ENCODE peak calls at places on chromosome 2, in five cellular contexts. One of them, this sample, is unnamed.

GRCh38 chr2:1856922-1857321 is 112.6 kb upstream of the PXDN start:
- DNase-seq in fibroblast of mammary gland: peak; percentile 46
- DNase-seq in adrenal gland: no peak
- DNase-seq in MM.1S: no peak
- DNase-seq in left ventricle myocardium inferior: no peak
- DNase-seq in this sample: peak; percentile 16

GRCh38 chr2:71004857-71005256 is 10.2 kb upstream of the TEX261 start:
- DNase-seq in adrenal gland: no peak
- DNase-seq in fibroblast of mammary gland: no peak
- DNase-seq in MM.1S: no peak
- DNase-seq in left ventricle myocardium inferior: no peak
- DNase-seq in this sample: no peak

GRCh38 chr2:69827796-69828540 is 1.5 kb upstream of the GMCL1 start:
- DNase-seq in adrenal gland: no peak
- DNase-seq in fibroblast of mammary gland: peak; percentile 91
- DNase-seq in MM.1S: no peak
- DNase-seq in left ventricle myocardium inferior: no peak
- DNase-seq in this sample: peak; percentile 52

GRCh38 chr2:9398881-9399805 is 24.2 kb downstream of the ITGB1BP1 start:
- DNase-seq in MM.1S: no peak
- DNase-seq in adrenal gland: no peak
- DNase-seq in fibroblast of mammary gland: no peak
- DNase-seq in left ventricle myocardium inferior: no peak
- DNase-seq in this sample: no peak

GRCh38 chr2:109162999-109163398 is 34.0 kb downstream of the SH3RF3 start:
- DNase-seq in MM.1S: no peak
- DNase-seq in fibroblast of mammary gland: peak; percentile 52
- DNase-seq in adrenal gland: peak; percentile 38
- DNase-seq in left ventricle myocardium inferior: peak; percentile 64
- DNase-seq in this sample: peak; percentile 68

GRCh38 chr2:232540441-232541041 is 1.0 kb downstream of the CHRNG start:
- DNase-seq in MM.1S: no peak
- DNase-seq in left ventricle myocardium inferior: peak; percentile 1
- DNase-seq in adrenal gland: peak; percentile 10
- DNase-seq in fibroblast of mammary gland: no peak
- DNase-seq in this sample: no peak

GRCh38 chr2:217366996-217367395 is 507.1 kb upstream of the TNP1 start:
- DNase-seq in left ventricle myocardium inferior: no peak
- DNase-seq in adrenal gland: no peak
- DNase-seq in MM.1S: no peak
- DNase-seq in fibroblast of mammary gland: no peak
- DNase-seq in this sample: no peak

GRCh38 chr2:182148344-182148743 is 162.7 kb downstream of the PPP1R1C start:
- DNase-seq in MM.1S: no peak
- DNase-seq in adrenal gland: no peak
- DNase-seq in fibroblast of mammary gland: no peak
- DNase-seq in left ventricle myocardium inferior: no peak
- DNase-seq in this sample: peak; percentile 36

GRCh38 chr2:112048236-112048592 is 6.9 kb upstream of the TMEM87B start:
- DNase-seq in MM.1S: no peak
- DNase-seq in adrenal gland: no peak
- DNase-seq in left ventricle myocardium inferior: no peak
- DNase-seq in fibroblast of mammary gland: no peak
- DNase-seq in this sample: no peak
- H3K4me3 ChIP-seq in MM.1S: no peak overlapping the region
- H3K4me3 ChIP-seq in adrenal gland: no peak overlapping the region
- H3K4me3 ChIP-seq in left ventricle myocardium inferior: no peak overlapping the region
- H3K4me3 ChIP-seq in fibroblast of mammary gland: no peak overlapping the region
- H3K4me3 ChIP-seq in this sample: no peak overlapping the region

GRCh38 chr2:187299122-187299906 is 148.7 kb downstream of the CALCRL start:
- DNase-seq in MM.1S: peak; percentile 15
- DNase-seq in fibroblast of mammary gland: peak; percentile 76
- DNase-seq in left ventricle myocardium inferior: no peak
- DNase-seq in adrenal gland: no peak
- DNase-seq in this sample: peak; percentile 66
- TF ChIP-seq CTCF in MM.1S: peak; percentile 43
- TF ChIP-seq CTCF in fibroblast of mammary gland: peak; percentile 67
- TF ChIP-seq CTCF in left ventricle myocardium inferior: peak; percentile 56
- TF ChIP-seq CTCF in adrenal gland: no peak
- TF ChIP-seq CTCF in this sample: peak; percentile 42

GRCh38 chr2:201256001-201256544 is 4.3 kb upstream of the CASP8 start:
- DNase-seq in fibroblast of mammary gland: no peak
- DNase-seq in left ventricle myocardium inferior: no peak
- DNase-seq in adrenal gland: no peak
- DNase-seq in MM.1S: no peak
- DNase-seq in this sample: peak; percentile 57
- H3K4me3 ChIP-seq in fibroblast of mammary gland: no peak overlapping the region
- H3K4me3 ChIP-seq in left ventricle myocardium inferior: no peak overlapping the region
- H3K4me3 ChIP-seq in adrenal gland: no peak overlapping the region
- H3K4me3 ChIP-seq in MM.1S: no peak overlapping the region
- H3K4me3 ChIP-seq in this sample: no peak overlapping the region

GRCh38 chr2:147976102-147976501 is 44.4 kb downstream of the ORC4 start:
- DNase-seq in MM.1S: no peak
- DNase-seq in fibroblast of mammary gland: no peak
- DNase-seq in left ventricle myocardium inferior: no peak
- DNase-seq in adrenal gland: no peak
- DNase-seq in this sample: no peak

GRCh38 chr2:147980940-147981339 is 39.6 kb downstream of the ORC4 start:
- DNase-seq in adrenal gland: no peak
- DNase-seq in fibroblast of mammary gland: no peak
- DNase-seq in MM.1S: no peak
- DNase-seq in left ventricle myocardium inferior: no peak
- DNase-seq in this sample: no peak

GRCh38 chr2:147977679-147978078 is 42.9 kb downstream of the ORC4 start:
- DNase-seq in adrenal gland: no peak
- DNase-seq in fibroblast of mammary gland: no peak
- DNase-seq in MM.1S: no peak
- DNase-seq in left ventricle myocardium inferior: no peak
- DNase-seq in this sample: no peak
- TF ChIP-seq CTCF in adrenal gland: no peak
- TF ChIP-seq CTCF in fibroblast of mammary gland: no peak
- TF ChIP-seq CTCF in MM.1S: no peak
- TF ChIP-seq CTCF in left ventricle myocardium inferior: no peak
- TF ChIP-seq CTCF in this sample: no peak

DNA sequence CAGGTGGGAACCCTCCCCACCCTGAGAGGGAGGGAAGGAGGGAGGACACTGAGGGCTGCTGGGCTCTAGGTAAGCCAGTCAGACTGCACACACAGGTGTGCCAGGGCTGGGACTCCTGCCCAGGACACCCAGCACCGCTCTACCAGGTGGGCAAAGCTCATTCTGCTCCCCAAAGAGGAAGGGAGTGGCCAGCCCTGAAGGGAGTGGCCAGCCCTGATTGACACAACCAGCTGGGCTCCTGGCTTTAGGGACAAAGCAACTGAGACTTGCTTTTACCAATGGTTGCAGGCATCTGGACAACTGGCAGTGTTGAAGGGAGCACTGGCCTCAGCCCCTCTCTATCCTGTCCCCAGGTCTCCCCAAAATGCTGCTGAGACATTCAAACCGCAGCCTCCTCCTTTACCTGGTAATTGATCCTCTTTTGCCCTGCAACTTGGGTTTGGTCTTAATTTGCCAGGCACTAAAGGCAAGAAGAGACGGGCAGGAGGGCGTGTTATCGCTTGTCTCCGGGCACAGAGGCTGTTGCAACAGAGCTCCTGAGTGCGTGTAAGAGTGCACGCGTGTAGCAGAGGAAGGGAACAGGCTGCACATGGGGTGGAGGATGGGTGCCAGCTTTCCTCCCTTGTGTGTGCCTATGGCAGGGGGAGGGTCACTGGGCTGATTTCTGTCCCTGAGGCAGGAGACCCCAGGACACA is 14.5 kb upstream of the FOSL2 start:
- DNase-seq in left ventricle myocardium inferior: no peak
- DNase-seq in adrenal gland: no peak
- DNase-seq in MM.1S: no peak
- DNase-seq in fibroblast of mammary gland: no peak
- DNase-seq in this sample: no peak
- H3K4me3 ChIP-seq in left ventricle myocardium inferior: no peak overlapping the region
- H3K4me3 ChIP-seq in adrenal gland: no peak overlapping the region
- H3K4me3 ChIP-seq in MM.1S: no peak overlapping the region
- H3K4me3 ChIP-seq in fibroblast of mammary gland: no peak overlapping the region
- H3K4me3 ChIP-seq in this sample: no peak overlapping the region

GRCh38 chr2:147714582-147714981 is 130.2 kb upstream of the ACVR2A start:
- DNase-seq in MM.1S: no peak
- DNase-seq in fibroblast of mammary gland: no peak
- DNase-seq in adrenal gland: no peak
- DNase-seq in left ventricle myocardium inferior: no peak
- DNase-seq in this sample: peak; percentile 18

GRCh38 chr2:147713349-147713748 is 131.5 kb upstream of the ACVR2A start:
- DNase-seq in adrenal gland: no peak
- DNase-seq in MM.1S: no peak
- DNase-seq in left ventricle myocardium inferior: no peak
- DNase-seq in fibroblast of mammary gland: no peak
- DNase-seq in this sample: no peak

GRCh38 chr2:147715807-147716206 is 129.0 kb upstream of the ACVR2A start:
- DNase-seq in adrenal gland: no peak
- DNase-seq in left ventricle myocardium inferior: no peak
- DNase-seq in fibroblast of mammary gland: no peak
- DNase-seq in MM.1S: peak; percentile 8
- DNase-seq in this sample: peak; percentile 42

GRCh38 chr2:147712051-147712450 is 132.8 kb upstream of the ACVR2A start:
- DNase-seq in fibroblast of mammary gland: no peak
- DNase-seq in adrenal gland: no peak
- DNase-seq in left ventricle myocardium inferior: no peak
- DNase-seq in MM.1S: peak; percentile 19
- DNase-seq in this sample: no peak

DNA sequence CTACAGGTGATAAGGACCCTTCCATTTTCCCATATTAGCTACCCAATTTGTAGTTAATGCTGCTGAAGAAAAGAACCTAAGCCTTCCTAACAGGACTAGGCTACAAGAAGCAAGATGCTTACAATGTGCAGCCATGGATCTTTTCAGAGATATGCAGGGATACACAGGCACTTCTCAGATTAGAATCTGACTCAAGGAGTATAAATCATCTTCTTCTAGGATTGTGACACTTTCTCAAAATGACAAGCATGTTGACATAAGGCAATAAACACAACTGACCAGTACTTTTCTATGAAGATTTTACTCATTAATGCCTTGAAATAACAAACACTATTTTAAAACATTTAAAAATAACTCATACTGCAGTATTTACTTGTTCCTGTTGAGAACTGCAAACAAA is 127.9 kb upstream of the ACVR2A start:
- DNase-seq in fibroblast of mammary gland: no peak
- DNase-seq in left ventricle myocardium inferior: no peak
- DNase-seq in MM.1S: no peak
- DNase-seq in adrenal gland: no peak
- DNase-seq in this sample: no peak
- TF ChIP-seq CTCF in fibroblast of mammary gland: no peak
- TF ChIP-seq CTCF in left ventricle myocardium inferior: no peak
- TF ChIP-seq CTCF in MM.1S: no peak
- TF ChIP-seq CTCF in adrenal gland: no peak
- TF ChIP-seq CTCF in this sample: no peak

GRCh38 chr2:161382747-161383146 is 33.4 kb upstream of the TBR1 start:
- DNase-seq in MM.1S: no peak
- DNase-seq in adrenal gland: no peak
- DNase-seq in fibroblast of mammary gland: no peak
- DNase-seq in left ventricle myocardium inferior: no peak
- DNase-seq in this sample: no peak

GRCh38 chr2:161391737-161392506 is 24.2 kb upstream of the TBR1 start:
- DNase-seq in MM.1S: no peak
- DNase-seq in adrenal gland: no peak
- DNase-seq in fibroblast of mammary gland: no peak
- DNase-seq in left ventricle myocardium inferior: no peak
- DNase-seq in this sample: no peak

GRCh38 chr2:161384864-161385263 is 31.2 kb upstream of the TBR1 start:
- DNase-seq in left ventricle myocardium inferior: no peak
- DNase-seq in adrenal gland: no peak
- DNase-seq in fibroblast of mammary gland: no peak
- DNase-seq in MM.1S: peak; percentile 70
- DNase-seq in this sample: no peak

GRCh38 chr2:161386228-161386627 is 29.9 kb upstream of the TBR1 start:
- DNase-seq in adrenal gland: no peak
- DNase-seq in MM.1S: no peak
- DNase-seq in fibroblast of mammary gland: no peak
- DNase-seq in left ventricle myocardium inferior: no peak
- DNase-seq in this sample: no peak

GRCh38 chr2:161388146-161388779 is 27.8 kb upstream of the TBR1 start:
- DNase-seq in left ventricle myocardium inferior: no peak
- DNase-seq in MM.1S: no peak
- DNase-seq in fibroblast of mammary gland: no peak
- DNase-seq in adrenal gland: no peak
- DNase-seq in this sample: no peak
- H3K4me3 ChIP-seq in left ventricle myocardium inferior: no peak overlapping the region
- H3K4me3 ChIP-seq in MM.1S: no peak overlapping the region
- H3K4me3 ChIP-seq in fibroblast of mammary gland: no peak overlapping the region
- H3K4me3 ChIP-seq in adrenal gland: no peak overlapping the region
- H3K4me3 ChIP-seq in this sample: no peak overlapping the region

DNA sequence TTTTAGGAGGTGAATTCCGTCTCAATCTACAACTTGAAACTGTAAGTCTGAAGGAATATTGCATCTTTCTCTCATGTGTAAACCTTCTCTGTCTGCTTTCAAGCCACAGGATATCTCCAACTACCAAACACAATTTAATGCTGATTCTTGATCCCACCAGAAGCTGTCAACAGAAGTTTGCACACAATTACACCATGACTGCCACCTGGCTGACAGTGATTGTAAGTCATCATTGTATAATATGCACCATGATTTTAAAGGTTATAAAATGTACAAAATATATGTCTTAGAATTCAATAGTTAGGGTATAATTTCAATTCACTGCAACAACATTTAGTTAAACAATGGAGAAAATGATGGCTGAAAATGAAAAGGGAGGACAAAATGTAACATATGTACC is 18.4 kb downstream of the PREPL start:
- DNase-seq in fibroblast of mammary gland: peak; percentile 20
- DNase-seq in left ventricle myocardium inferior: no peak
- DNase-seq in adrenal gland: no peak
- DNase-seq in MM.1S: peak; percentile 48
- DNase-seq in this sample: no peak
- TF ChIP-seq CTCF in fibroblast of mammary gland: peak; percentile 30
- TF ChIP-seq CTCF in left ventricle myocardium inferior: peak; percentile 48
- TF ChIP-seq CTCF in adrenal gland: no peak
- TF ChIP-seq CTCF in MM.1S: peak; percentile 58
- TF ChIP-seq CTCF in this sample: peak; percentile 6

DNA sequence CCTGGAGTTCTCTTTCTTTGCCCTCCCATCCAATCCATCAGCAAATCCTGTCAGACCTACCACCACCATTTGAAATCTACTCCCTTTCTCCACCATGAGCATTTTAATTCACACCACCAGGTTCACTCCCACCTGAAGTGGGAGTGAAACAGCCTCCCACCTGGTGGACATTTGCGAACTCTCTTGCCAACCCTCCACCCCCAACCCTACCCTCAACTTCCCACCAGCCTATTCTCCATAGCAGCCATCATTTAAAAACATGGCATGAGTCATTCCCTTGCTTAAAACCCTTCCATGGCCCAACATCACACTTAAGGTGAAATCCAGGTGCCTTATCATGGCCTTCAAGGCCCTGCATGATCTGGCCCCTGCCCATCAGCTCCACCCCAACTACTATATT is 3.5 kb downstream of the RTKN start:
- DNase-seq in fibroblast of mammary gland: no peak
- DNase-seq in adrenal gland: no peak
- DNase-seq in left ventricle myocardium inferior: no peak
- DNase-seq in MM.1S: no peak
- DNase-seq in this sample: no peak
- H3K4me3 ChIP-seq in fibroblast of mammary gland: no peak overlapping the region
- H3K4me3 ChIP-seq in adrenal gland: no peak overlapping the region
- H3K4me3 ChIP-seq in left ventricle myocardium inferior: peak overlapping the region; percentile 73
- H3K4me3 ChIP-seq in MM.1S: no peak overlapping the region
- H3K4me3 ChIP-seq in this sample: no peak overlapping the region